ENCODE peak calls at places on chromosomes 3 and 15, in eight cellular contexts. C is cardiac muscle cell, D is AG04449, F is H9, B is psoas muscle, Q is heart left ventricle, I is cardiac fibroblast, H is left ventricle myocardium inferior. E is an unnamed sample.

GRCh38 chr3:8712045-8712870 is 21.3 kb upstream of the CAV3 start:
- DNase-seq in C (peak), D (no peak), F (no peak), B (no peak), Q (peak), I (no peak), H (no peak), E (peak)

GRCh38 chr15:55283295-55284147 is 6.1 kb downstream of the RAB27A start:
- DNase-seq in C (no peak), D (no peak), F (no peak), B (no peak), Q (no peak), I (no peak), H (no peak), E (no peak)

GRCh38 chr3:152811974-152812760 is 22.8 kb upstream of the P2RY1 start:
- DNase-seq in C (no peak), D (no peak), F (no peak), B (no peak), Q (no peak), I (no peak), H (no peak), E (no peak)

GRCh38 chr3:194880940-194881925 is 195.6 kb downstream of the FAM43A start:
- DNase-seq in C (no peak), D (no peak), F (peak), B (no peak), Q (no peak), I (no peak), H (no peak), E (no peak)

GRCh38 chr3:177835008-177835407 is 637.7 kb upstream of the TBL1XR1 start:
- DNase-seq in C (peak), D (no peak), F (no peak), B (no peak), Q (no peak), I (peak), H (no peak), E (peak)

GRCh38 chr3:170553788-170554620 is 31.9 kb downstream of the SLC7A14 start:
- DNase-seq in C (peak), D (no peak), F (no peak), B (no peak), Q (no peak), I (peak), H (no peak), E (no peak)

GRCh38 chr15:67433495-67434099 is 87.3 kb upstream of the C15orf61 start:
- DNase-seq in C (peak), D (no peak), F (peak), B (peak), Q (peak), I (peak), H (peak), E (peak)

GRCh38 chr15:63487076-63487757 is 17.2 kb upstream of the USP3 start:
- DNase-seq in C (peak), D (no peak), F (peak), B (peak), Q (peak), I (peak), H (peak), E (no peak)

GRCh38 chr15:39846108-39846507 is 63.5 kb upstream of the FSIP1 start:
- DNase-seq in C (no peak), D (no peak), F (no peak), B (no peak), Q (no peak), I (no peak), H (no peak), E (no peak)

GRCh38 chr15:35252351-35252865 is 167.3 kb upstream of the NANOGP8 start:
- DNase-seq in C (no peak), D (no peak), F (no peak), B (no peak), Q (no peak), I (no peak), H (no peak), E (no peak)

GRCh38 chr3:25473246-25473645 is 45.2 kb downstream of the RARB start:
- DNase-seq in C (no peak), D (no peak), F (no peak), B (no peak), Q (no peak), I (no peak), H (no peak), E (no peak)

GRCh38 chr3:126621627-126622345 is 33.1 kb downstream of the TXNRD3 start:
- DNase-seq in C (peak), D (peak), F (no peak), B (no peak), Q (no peak), I (peak), H (no peak), E (no peak)

GRCh38 chr3:196707566-196707965 is 4.5 kb downstream of the CEP19 start:
- DNase-seq in C (no peak), D (no peak), F (no peak), B (no peak), Q (no peak), I (no peak), H (no peak), E (no peak)

GRCh38 chr15:89494941-89495637 is 1.3 kb downstream of the RHCG start:
- DNase-seq in C (peak), D (no peak), F (peak), B (no peak), Q (no peak), I (no peak), H (no peak), E (no peak)

GRCh38 chr15:79068790-79069189 is 21.8 kb downstream of the RASGRF1 start:
- DNase-seq in C (no peak), D (no peak), F (no peak), B (no peak), Q (peak), I (no peak), H (no peak), E (no peak)

GRCh38 chr3:55873523-55874254 is 386.6 kb upstream of the WNT5A start:
- DNase-seq in C (no peak), D (no peak), F (no peak), B (no peak), Q (no peak), I (no peak), H (no peak), E (no peak)

GRCh38 chr3:15794842-15795562 is 2.8 kb downstream of the ANKRD28 start:
- DNase-seq in C (peak), D (no peak), F (no peak), B (no peak), Q (no peak), I (peak), H (no peak), E (no peak)

GRCh38 chr3:59818033-59818936 is 768.5 kb upstream of the CFAP20DC start:
- DNase-seq in C (peak), D (peak), F (no peak), B (peak), Q (peak), I (peak), H (peak), E (peak)

GRCh38 chr15:32096211-32096610 is 65.9 kb downstream of the CHRNA7 start:
- DNase-seq in C (no peak), D (no peak), F (no peak), B (no peak), Q (no peak), I (no peak), H (no peak), E (no peak)

GRCh38 chr3:169410430-169410829 is 253.1 kb downstream of the MECOM start:
- DNase-seq in C (peak), D (no peak), F (no peak), B (no peak), Q (no peak), I (peak), H (no peak), E (no peak)

GRCh38 chr3:10465161-10465560 is 40.2 kb downstream of the ATP2B2 start:
- DNase-seq in C (no peak), D (no peak), F (no peak), B (no peak), Q (no peak), I (no peak), H (no peak), E (no peak)

GRCh38 chr3:101779808-101780366 is 876 bp downstream of the NXPE3 start:
- DNase-seq in C (peak), D (no peak), F (no peak), B (no peak), Q (peak), I (peak), H (no peak), E (no peak)

GRCh38 chr3:72375237-72376154 is 472.7 kb downstream of the SHQ1 start:
- DNase-seq in C (no peak), D (no peak), F (no peak), B (no peak), Q (no peak), I (no peak), H (no peak), E (no peak)

GRCh38 chr3:12312010-12312409 is 23.1 kb downstream of the PPARG start:
- DNase-seq in C (no peak), D (no peak), F (no peak), B (no peak), Q (no peak), I (no peak), H (no peak), E (no peak)

DNA sequence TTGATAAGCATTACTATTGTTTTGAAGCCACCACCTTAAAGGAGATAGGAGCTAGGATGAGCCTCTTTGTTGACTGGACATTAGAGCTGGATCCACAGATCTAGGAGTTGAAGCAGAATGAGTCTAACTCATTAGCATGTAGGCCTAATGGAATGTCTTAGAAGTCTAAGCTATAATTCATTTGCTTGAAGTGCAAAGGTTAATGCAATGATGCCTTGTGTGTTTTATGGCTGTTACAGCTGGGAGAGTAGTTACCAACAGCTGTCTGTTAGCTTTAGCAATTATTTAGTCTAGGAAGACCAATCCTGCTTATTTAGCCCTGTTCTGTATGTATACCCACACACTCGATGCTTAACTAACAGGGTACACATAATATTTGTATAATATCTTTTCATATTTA is 419.3 kb downstream of the TUSC7 start:
- DNase-seq in C (no peak), D (no peak), F (no peak), B (no peak), Q (no peak), I (no peak), H (no peak), E (no peak)
- TF ChIP-seq CTCF in C (no peak), D (no peak), F (no peak), B (no peak), Q (no peak), I (no peak), H (no peak), E (no peak)

GRCh38 chr3:37974928-37975223 is 15.7 kb upstream of the VILL start:
- DNase-seq in C (no peak), D (no peak), F (no peak), B (no peak), Q (no peak), I (no peak), H (no peak), E (no peak)
- TF ChIP-seq CTCF in C (no peak), D (no peak), F (no peak), B (no peak), Q (no peak), I (no peak), H (no peak), E (no peak)

GRCh38 chr3:117651271-117651670 is 941.7 kb downstream of the TUSC7 start:
- DNase-seq in C (no peak), D (no peak), F (no peak), B (no peak), Q (no peak), I (no peak), H (no peak), E (no peak)
- TF ChIP-seq CTCF in C (no peak), D (no peak), F (no peak), B (no peak), Q (no peak), I (no peak), H (no peak), E (no peak)

DNA sequence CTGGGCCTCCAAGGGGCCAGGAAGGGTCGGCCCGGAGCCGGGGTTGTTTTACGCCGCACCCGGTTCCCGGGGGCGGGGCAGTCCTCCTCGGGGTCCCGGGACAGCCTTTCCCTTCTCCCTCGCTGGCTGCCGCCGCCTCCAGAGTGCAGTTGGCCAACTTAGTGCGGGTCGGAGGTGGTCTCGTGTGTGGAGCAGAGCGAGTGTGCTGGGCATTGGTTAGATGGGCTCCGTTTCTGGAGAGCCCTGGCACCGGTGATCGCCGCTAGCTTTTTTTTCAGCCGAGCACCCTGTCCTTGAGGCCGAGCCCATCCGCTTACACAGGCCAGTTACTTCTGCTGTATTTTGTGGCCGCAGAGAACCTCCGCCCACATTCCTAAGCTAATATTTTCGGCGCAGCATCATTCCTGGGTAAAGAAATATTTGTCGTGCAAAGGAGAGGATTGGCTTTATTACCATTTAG is 583 bp downstream of the KIF23 start:
- DNase-seq in C (peak), D (peak), F (peak), B (no peak), Q (no peak), I (peak), H (no peak), E (peak)
- TF ChIP-seq CTCF in C (no peak), D (no peak), F (no peak), B (no peak), Q (no peak), I (no peak), H (no peak), E (no peak)

DNA sequence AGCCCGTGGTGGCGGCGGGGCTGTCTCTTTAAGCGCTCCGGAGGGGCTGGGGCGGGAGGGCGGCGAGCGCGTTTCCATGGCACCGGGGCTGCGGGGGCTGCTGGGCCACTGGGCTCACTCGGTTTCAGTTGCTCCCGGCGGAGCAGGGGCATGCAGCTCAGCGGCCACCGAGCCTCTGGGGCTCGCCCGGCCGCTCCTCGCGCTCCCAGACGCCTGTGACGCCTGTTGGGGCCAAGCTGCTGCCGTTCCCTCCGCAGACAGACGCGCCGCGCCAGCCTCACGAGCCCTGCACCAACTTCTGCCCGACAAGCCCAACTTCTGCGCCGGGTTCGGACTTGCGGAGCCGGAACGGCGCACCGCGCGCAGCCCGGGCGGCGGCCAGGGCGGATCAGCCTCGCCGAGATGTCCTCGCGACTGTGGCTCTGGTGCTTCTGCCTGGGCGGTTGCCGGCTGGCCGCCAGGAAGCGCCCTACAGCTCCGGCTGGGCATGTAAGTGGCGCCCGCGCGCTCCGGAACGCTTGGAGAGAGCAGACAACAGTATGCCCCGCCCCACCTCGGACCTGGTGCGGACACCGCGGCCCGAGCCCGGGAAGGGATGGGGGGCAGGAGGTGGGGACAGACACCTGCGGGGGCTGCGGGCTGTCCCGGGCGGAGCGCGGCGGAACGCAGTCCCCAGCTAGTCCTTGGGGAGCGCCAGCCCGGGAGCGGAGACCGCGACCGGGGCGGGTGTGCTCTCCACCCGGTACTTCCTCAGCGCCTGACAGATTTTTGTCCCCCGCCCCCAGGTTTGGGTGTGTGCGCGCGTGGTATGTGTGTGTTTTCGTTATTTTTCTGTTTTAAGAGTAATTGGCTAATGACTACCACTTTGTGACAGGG is 154.1 kb upstream of the GOLIM4 start:
- DNase-seq in C (peak), D (peak), F (peak), B (peak), Q (peak), I (peak), H (peak), E (peak)
- TF ChIP-seq CTCF in C (peak), D (peak), F (peak), B (peak), Q (peak), I (peak), H (peak), E (peak)